ENCODE peak calls at places on chromosomes 2 and 18, in six cellular contexts. L is stomach, B is adrenal gland, W is vagina, J is heart left ventricle, A is IMR-90. T is an unnamed sample.

GRCh38 chr2:12057436-12058166 is 311.2 kb downstream of the LPIN1 start:
- DNase-seq in J (peak), B (peak), A (no peak), L (no peak), W (no peak), T (no peak)

GRCh38 chr18:28584726-28585125 is 407.8 kb upstream of the CDH2 start:
- DNase-seq in W (no peak), L (no peak), J (no peak), B (no peak), A (peak), T (no peak)

GRCh38 chr2:10124538-10125045 is 2.1 kb downstream of the RRM2 start:
- DNase-seq in J (no peak), L (no peak), W (no peak), A (peak), B (peak), T (peak)

GRCh38 chr2:229980440-229981184 is 58.3 kb downstream of the FBXO36 start:
- DNase-seq in W (no peak), B (peak), A (peak), J (peak), L (peak), T (no peak)

GRCh38 chr18:28411806-28412205 is 234.9 kb upstream of the CDH2 start:
- DNase-seq in J (peak), L (no peak), B (no peak), A (no peak), W (no peak), T (no peak)

GRCh38 chr2:39504790-39505335 is 67.8 kb upstream of the MAP4K3 start:
- DNase-seq in B (peak), L (no peak), A (peak), J (no peak), W (no peak), T (no peak)

GRCh38 chr2:88807237-88807962 is 115.9 kb downstream of the RPIA start:
- DNase-seq in A (no peak), B (no peak), J (no peak), L (no peak), W (no peak), T (no peak)

GRCh38 chr2:200619275-200619674 is 33.5 kb downstream of the AOX1 start:
- DNase-seq in W (no peak), A (peak), L (no peak), J (no peak), B (peak), T (no peak)

GRCh38 chr2:171999604-172000469 is at the start of gene METAP1D:
- DNase-seq in B (peak), A (peak), L (peak), W (no peak), J (peak), T (peak)

GRCh38 chr2:67625671-67626070 is 228.5 kb downstream of the ETAA1 start:
- DNase-seq in A (peak), W (no peak), B (no peak), J (no peak), L (no peak), T (no peak)

GRCh38 chr18:74454279-74454741 is 2.8 kb downstream of the DIPK1C start:
- DNase-seq in W (no peak), B (no peak), A (no peak), L (no peak), J (no peak), T (peak)

DNA sequence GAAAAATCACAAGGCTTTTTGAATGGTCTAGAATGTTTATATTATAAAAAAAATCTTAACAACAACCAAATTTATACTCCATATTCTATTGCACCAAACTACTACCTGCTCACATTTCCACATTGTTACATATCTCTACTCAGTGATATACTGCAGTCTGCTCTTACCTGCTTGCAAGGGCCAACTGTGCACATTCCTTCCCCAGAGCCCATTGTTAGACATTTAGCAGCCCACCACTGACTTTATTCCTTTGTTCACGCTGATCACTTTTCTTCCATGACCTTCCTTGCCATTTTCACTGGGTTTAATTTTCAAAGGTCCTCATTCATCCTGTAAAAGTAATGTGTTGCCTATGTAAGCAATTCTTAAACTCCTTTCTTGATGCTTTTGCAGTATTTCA is 109.7 kb upstream of the KCNJ3 start:
- DNase-seq in J (no peak), A (no peak), W (no peak), B (no peak), L (no peak), T (no peak)
- H3K27ac ChIP-seq in J (no peak), A (no peak), W (no peak), B (no peak), L (no peak), T (no peak)

GRCh38 chr2:218397502-218398436 is 1.9 kb upstream of the CTDSP1 start:
- DNase-seq in A (peak), J (peak), L (peak), B (peak), W (no peak), T (peak)
- TF ChIP-seq POLR2A in A (no peak), J (peak), L (peak), B (peak), W (peak), T (no peak)

GRCh38 chr2:204574473-204574872 is 29.2 kb downstream of the PARD3B start:
- DNase-seq in L (no peak), J (no peak), B (no peak), W (no peak), A (peak), T (no peak)
- H3K27ac ChIP-seq in L (no peak), J (no peak), B (no peak), W (no peak), A (no peak), T (peak)

GRCh38 chr18:12947355-12948054 is at the start of gene SEH1L:
- DNase-seq in W (peak), A (peak), B (peak), L (peak), J (peak), T (peak)
- TF ChIP-seq POLR2A in W (peak), A (peak), B (peak), L (no peak), J (no peak), T (no peak)

GRCh38 chr2:73919596-73920228 is 7.0 kb upstream of the DGUOK start:
- DNase-seq in J (no peak), W (peak), L (no peak), B (no peak), A (no peak), T (no peak)
- H3K27ac ChIP-seq in J (no peak), W (no peak), L (no peak), B (no peak), A (no peak), T (no peak)

DNA sequence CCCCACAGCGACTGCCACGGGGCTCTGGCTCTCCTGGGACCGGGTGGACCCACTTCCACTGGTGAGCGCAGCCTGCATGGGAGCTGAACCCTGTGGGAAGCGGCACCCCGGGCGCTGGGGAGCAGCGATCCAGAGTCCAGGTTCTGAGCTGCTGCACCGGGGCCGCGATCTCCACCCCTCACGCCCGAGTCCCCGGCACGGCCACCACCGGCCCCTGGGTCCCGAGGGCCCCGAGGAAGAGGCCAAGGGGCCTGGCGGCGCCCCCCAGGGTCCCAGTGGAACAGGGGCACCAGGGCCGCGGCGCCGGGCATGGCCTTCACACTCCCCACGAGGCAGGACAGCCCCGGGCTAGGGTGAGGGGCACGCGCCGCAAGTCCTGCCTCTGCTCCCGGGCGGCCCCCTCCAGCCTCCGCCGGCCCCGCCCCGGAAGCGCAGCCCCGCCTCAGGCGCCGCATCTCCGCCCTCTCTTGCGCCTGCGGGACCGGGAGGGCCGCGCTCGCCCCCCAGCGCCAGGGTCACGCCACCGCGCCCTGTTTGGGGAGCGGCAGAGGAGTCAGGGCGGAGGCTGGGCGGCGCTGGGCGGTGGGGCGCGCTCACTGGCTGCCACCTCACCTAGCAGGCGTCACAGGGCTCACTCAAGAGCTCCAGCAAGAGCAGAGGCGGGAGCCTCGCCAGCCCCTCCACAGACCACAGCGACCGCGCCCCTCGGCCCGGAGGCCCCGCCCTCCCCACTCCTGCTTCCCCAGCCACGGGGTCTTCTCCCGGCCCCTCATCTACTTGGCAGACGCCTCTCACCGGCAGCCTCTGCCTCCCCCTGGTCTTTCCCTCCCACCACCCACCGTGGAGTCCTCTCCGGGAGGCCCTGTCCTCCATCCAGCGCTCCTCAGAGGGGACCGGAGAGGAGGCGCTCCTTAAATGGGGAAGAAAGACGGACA is 26.8 kb downstream of the THAP4 start:
- DNase-seq in B (peak), J (peak), L (peak), A (peak), W (no peak), T (peak)
- TF ChIP-seq POLR2A in B (peak), J (peak), L (no peak), A (peak), W (no peak), T (no peak)

GRCh38 chr2:7007846-7008741 is 90.9 kb downstream of the RNF144A start:
- DNase-seq in A (no peak), L (peak), B (peak), W (no peak), J (peak), T (peak)
- H3K27ac ChIP-seq in A (no peak), L (peak), B (peak), W (peak), J (peak), T (no peak)

DNA sequence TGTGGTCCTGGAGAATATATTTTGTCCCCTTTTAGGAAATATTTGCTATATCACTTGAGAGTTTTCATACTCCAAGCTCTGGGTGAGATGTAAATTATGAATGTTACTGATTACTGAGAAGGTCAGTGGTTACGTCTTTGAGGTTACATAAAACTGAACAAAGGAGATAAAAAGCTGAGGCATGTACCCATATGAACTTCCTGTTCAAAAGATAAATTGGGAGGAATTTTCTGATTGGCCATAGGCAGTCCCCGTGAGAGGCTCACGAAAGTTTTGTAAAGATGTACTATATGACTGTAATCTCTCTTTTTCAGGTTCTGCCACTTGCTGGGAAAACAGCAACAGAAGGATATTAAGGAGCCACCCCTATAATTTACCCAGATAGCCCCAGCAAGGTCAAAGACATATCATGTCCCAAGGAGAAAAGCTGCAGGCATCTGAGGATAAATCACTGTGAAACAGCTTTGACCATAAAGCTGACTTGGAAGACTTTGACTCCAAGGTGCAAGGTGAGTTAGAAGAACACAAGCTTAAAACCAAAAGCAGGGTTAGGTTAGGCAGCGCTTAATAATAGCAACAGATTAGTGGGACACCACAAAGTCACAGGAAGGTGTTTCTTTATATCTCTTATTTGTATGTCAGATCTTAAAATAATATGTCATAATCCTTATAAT is 90.4 kb downstream of the OSBPL6 start:
- DNase-seq in L (no peak), W (no peak), B (no peak), J (no peak), A (no peak), T (no peak)
- TF ChIP-seq POLR2A in L (no peak), W (no peak), B (no peak), J (no peak), A (no peak), T (no peak)